ENCODE peak calls at places on chromosomes 5 and 9, in six cellular contexts. One of them, this sample, is unnamed.

GRCh38 chr9:91245432-91246313 is 116.0 kb downstream of the AUH start:
- DNase-seq in A549: peak
- DNase-seq in SK-MEL-5: no peak
- DNase-seq in mucosa of descending colon: no peak
- DNase-seq in NCI-H2029: no peak
- DNase-seq in CD4-positive, alpha-beta memory T cell: no peak
- DNase-seq in this sample: no peak

GRCh38 chr5:175484322-175484721 is 6.0 kb downstream of the SFXN1 start:
- DNase-seq in A549: no peak
- DNase-seq in SK-MEL-5: no peak
- DNase-seq in mucosa of descending colon: no peak
- DNase-seq in NCI-H2029: no peak
- DNase-seq in CD4-positive, alpha-beta memory T cell: no peak
- DNase-seq in this sample: no peak

GRCh38 chr9:111198936-111199335 is 131.1 kb downstream of the OR2K2 start:
- DNase-seq in A549: no peak
- DNase-seq in SK-MEL-5: no peak
- DNase-seq in mucosa of descending colon: no peak
- DNase-seq in NCI-H2029: no peak
- DNase-seq in CD4-positive, alpha-beta memory T cell: no peak
- DNase-seq in this sample: no peak

GRCh38 chr5:38451372-38451735 is 105.1 kb downstream of the LIFR start:
- DNase-seq in A549: no peak
- DNase-seq in SK-MEL-5: no peak
- DNase-seq in mucosa of descending colon: no peak
- DNase-seq in NCI-H2029: no peak
- DNase-seq in CD4-positive, alpha-beta memory T cell: no peak
- DNase-seq in this sample: no peak

GRCh38 chr5:31333475-31333874 is 140.0 kb downstream of the CDH6 start:
- DNase-seq in A549: no peak
- DNase-seq in SK-MEL-5: no peak
- DNase-seq in mucosa of descending colon: no peak
- DNase-seq in NCI-H2029: no peak
- DNase-seq in CD4-positive, alpha-beta memory T cell: no peak
- DNase-seq in this sample: no peak

GRCh38 chr5:173329370-173330150 is 1.3 kb upstream of the STC2 start:
- DNase-seq in A549: no peak
- DNase-seq in SK-MEL-5: no peak
- DNase-seq in mucosa of descending colon: no peak
- DNase-seq in NCI-H2029: no peak
- DNase-seq in CD4-positive, alpha-beta memory T cell: no peak
- DNase-seq in this sample: no peak

GRCh38 chr5:168552146-168552545 is 23.0 kb downstream of the FBLL1 start:
- DNase-seq in A549: no peak
- DNase-seq in SK-MEL-5: peak
- DNase-seq in mucosa of descending colon: no peak
- DNase-seq in NCI-H2029: no peak
- DNase-seq in CD4-positive, alpha-beta memory T cell: no peak
- DNase-seq in this sample: no peak

GRCh38 chr9:34884732-34885131 is 73.4 kb upstream of the PHF24 start:
- DNase-seq in A549: no peak
- DNase-seq in SK-MEL-5: peak
- DNase-seq in mucosa of descending colon: no peak
- DNase-seq in NCI-H2029: no peak
- DNase-seq in CD4-positive, alpha-beta memory T cell: no peak
- DNase-seq in this sample: no peak

GRCh38 chr5:59275537-59276276 is 617.8 kb downstream of the PDE4D start:
- DNase-seq in A549: no peak
- DNase-seq in SK-MEL-5: peak
- DNase-seq in mucosa of descending colon: no peak
- DNase-seq in NCI-H2029: no peak
- DNase-seq in CD4-positive, alpha-beta memory T cell: no peak
- DNase-seq in this sample: no peak

GRCh38 chr9:13279284-13280162 is at the start of gene MPDZ:
- DNase-seq in A549: peak
- DNase-seq in SK-MEL-5: peak
- DNase-seq in mucosa of descending colon: peak
- DNase-seq in NCI-H2029: peak
- DNase-seq in CD4-positive, alpha-beta memory T cell: no peak
- DNase-seq in this sample: peak